ENCODE peak calls at places on chromosome 22, in nine cellular contexts. D, Z, M, P, S, B, O, W and Y are unnamed samples. For H3K36me3, the result is how much of the 10 kb centered on the place peaks cover.

GRCh38 chr22:19878461-19879247 is 24.0 kb upstream of the GNB1L start:
- DNase-seq in D (no peak), Z (no peak), M (no peak), P (peak), S (no peak), B (peak), O (peak), W (peak), Y (peak)

GRCh38 chr22:47515384-47516125 is 753.1 kb downstream of the TBC1D22A start:
- DNase-seq in D (no peak), Z (no peak), M (no peak), P (no peak), S (no peak), B (no peak), O (peak), W (no peak), Y (no peak)

GRCh38 chr22:28014141-28015055 is 95.3 kb upstream of the PITPNB start:
- DNase-seq in D (no peak), Z (no peak), M (no peak), P (peak), S (no peak), B (no peak), O (no peak), W (no peak), Y (peak)

GRCh38 chr22:17064498-17065100 is 20.2 kb upstream of the IL17RA start:
- DNase-seq in D (no peak), Z (no peak), M (no peak), P (no peak), S (no peak), B (no peak), O (no peak), W (no peak), Y (no peak)

GRCh38 chr22:31080848-31081649 is at the start of gene SMTN:
- DNase-seq in D (peak), Z (no peak), M (peak), P (peak), S (peak), B (peak), O (peak), W (peak), Y (peak)

GRCh38 chr22:33274214-33274828 is 216.1 kb upstream of the SYN3 start:
- DNase-seq in D (no peak), Z (peak), M (peak), P (no peak), S (no peak), B (no peak), O (no peak), W (no peak), Y (peak)

GRCh38 chr22:26845016-26845728 is 187.8 kb downstream of the MIAT start:
- DNase-seq in D (no peak), Z (no peak), M (no peak), P (no peak), S (no peak), B (no peak), O (no peak), W (no peak), Y (no peak)

GRCh38 chr22:19036523-19037273 is 85.5 kb downstream of the DGCR2 start:
- DNase-seq in D (no peak), Z (no peak), M (peak), P (no peak), S (no peak), B (peak), O (peak), W (no peak), Y (peak)

GRCh38 chr22:27194096-27194748 is 536.8 kb downstream of the MIAT start:
- DNase-seq in D (no peak), Z (no peak), M (no peak), P (no peak), S (no peak), B (no peak), O (no peak), W (no peak), Y (no peak)

GRCh38 chr22:46775364-46775758 is 12.9 kb downstream of the TBC1D22A start:
- DNase-seq in D (no peak), Z (no peak), M (no peak), P (no peak), S (no peak), B (no peak), O (no peak), W (no peak), Y (no peak)

GRCh38 chr22:26592368-26593015 is 2.6 kb upstream of the TPST2 start:
- DNase-seq in D (no peak), Z (no peak), M (no peak), P (no peak), S (no peak), B (no peak), O (no peak), W (no peak), Y (no peak)

GRCh38 chr22:29213481-29213880 is 7.8 kb downstream of the EMID1 start:
- DNase-seq in D (no peak), Z (no peak), M (no peak), P (no peak), S (no peak), B (no peak), O (no peak), W (no peak), Y (peak)

GRCh38 chr22:35539910-35540599 is 576 bp upstream of the RASD2 start:
- DNase-seq in D (no peak), Z (no peak), M (peak), P (peak), S (peak), B (peak), O (no peak), W (peak), Y (peak)
- H3K4me3 ChIP-seq in D (peak), Z (peak), M (peak), P (peak), S (peak), B (peak), O (peak), W (peak), Y (peak)

GRCh38 chr22:41248314-41248713 is 7.6 kb upstream of the CHADL start:
- DNase-seq in D (no peak), Z (no peak), M (no peak), P (no peak), S (no peak), B (no peak), O (no peak), W (no peak), Y (no peak)
- H3K36me3 ChIP-seq in D (under half), Z (under half), M (half or more), P (half or more), S (under half), B (half or more), O (under half), W (under half), Y (half or more)

DNA sequence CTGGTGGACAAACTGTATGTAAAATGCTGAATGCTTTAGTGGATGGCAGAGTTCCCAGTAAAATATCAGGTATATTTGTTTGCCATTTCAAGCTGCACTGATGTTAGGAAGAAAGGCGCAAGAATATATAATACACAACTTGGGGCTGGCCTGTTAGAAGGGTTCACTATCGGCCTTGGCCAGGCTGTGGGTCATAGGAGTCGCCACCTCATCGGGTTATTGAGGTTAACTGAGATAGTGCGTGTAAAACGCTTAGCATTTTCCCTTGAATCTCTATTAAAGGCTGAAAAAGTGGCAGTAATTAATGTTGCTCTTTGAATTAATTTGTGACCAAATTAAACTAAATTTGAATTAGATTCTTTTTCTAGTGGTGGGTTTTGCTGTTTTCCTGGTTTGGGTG is 5.1 kb downstream of the FAM118A start:
- DNase-seq in D (no peak), Z (no peak), M (no peak), P (no peak), S (no peak), B (no peak), O (no peak), W (no peak), Y (no peak)
- H3K4me3 ChIP-seq in D (no peak), Z (no peak), M (no peak), P (no peak), S (no peak), B (no peak), O (no peak), W (no peak), Y (no peak)

GRCh38 chr22:23273445-23274145 is 93.3 kb downstream of the BCR start:
- DNase-seq in D (no peak), Z (no peak), M (no peak), P (no peak), S (no peak), B (no peak), O (no peak), W (no peak), Y (no peak)

GRCh38 chr22:23275751-23276150 is 95.4 kb downstream of the BCR start:
- DNase-seq in D (no peak), Z (no peak), M (no peak), P (no peak), S (no peak), B (no peak), O (no peak), W (no peak), Y (no peak)

GRCh38 chr22:23276656-23277582 is 96.6 kb downstream of the BCR start:
- DNase-seq in D (no peak), Z (no peak), M (no peak), P (no peak), S (no peak), B (no peak), O (no peak), W (no peak), Y (no peak)

GRCh38 chr22:23274146-23274526 is 93.8 kb downstream of the BCR start:
- DNase-seq in D (no peak), Z (no peak), M (no peak), P (no peak), S (no peak), B (no peak), O (no peak), W (no peak), Y (no peak)

GRCh38 chr22:23274891-23275694 is 94.8 kb downstream of the BCR start:
- DNase-seq in D (no peak), Z (no peak), M (no peak), P (no peak), S (no peak), B (no peak), O (no peak), W (no peak), Y (no peak)
- H3K36me3 ChIP-seq in D (under half), Z (under half), M (under half), P (half or more), S (under half), B (under half), O (under half), W (under half), Y (under half)

DNA sequence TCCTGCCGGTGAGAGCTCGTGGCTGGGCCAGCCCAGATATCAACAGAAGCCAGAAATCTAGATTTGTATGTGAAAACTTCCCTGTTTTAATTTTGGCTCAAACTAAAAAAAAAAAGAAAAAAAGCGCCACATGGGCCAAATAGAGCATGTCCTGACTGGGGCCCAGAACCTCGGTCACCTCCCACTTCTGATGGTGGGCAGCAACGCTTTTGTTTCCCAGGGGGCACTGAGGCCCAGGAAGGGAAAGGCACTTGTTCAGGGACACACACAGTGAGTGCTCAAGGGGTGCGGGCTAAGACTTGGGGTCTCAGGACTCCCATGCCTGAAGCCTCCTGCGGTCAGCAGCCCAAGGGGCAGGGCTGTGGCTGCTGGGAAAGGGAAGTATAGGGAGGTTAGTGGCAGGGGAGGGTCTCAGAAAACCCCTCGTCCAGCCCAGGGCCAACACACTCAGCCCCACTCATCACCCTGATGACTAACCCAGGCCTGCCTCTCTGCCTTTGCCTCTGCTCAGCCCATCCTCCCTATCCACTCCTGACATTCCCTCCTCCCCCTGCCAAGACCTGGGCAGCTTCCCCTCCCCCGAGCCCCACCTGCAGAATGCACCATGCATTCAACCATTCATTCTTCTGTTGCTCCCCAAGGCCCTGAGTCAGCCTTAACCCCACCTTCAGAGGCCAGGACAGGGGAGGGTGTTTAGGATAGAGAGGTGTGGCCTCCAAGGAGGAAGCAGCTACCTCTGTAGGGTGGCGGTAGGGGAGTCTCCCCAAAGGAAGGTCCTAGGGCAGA is 30.0 kb upstream of the TCF20 start:
- DNase-seq in D (no peak), Z (no peak), M (no peak), P (no peak), S (peak), B (no peak), O (no peak), W (no peak), Y (peak)
- H3K4me3 ChIP-seq in D (no peak), Z (no peak), M (no peak), P (no peak), S (no peak), B (no peak), O (no peak), W (no peak), Y (peak)

DNA sequence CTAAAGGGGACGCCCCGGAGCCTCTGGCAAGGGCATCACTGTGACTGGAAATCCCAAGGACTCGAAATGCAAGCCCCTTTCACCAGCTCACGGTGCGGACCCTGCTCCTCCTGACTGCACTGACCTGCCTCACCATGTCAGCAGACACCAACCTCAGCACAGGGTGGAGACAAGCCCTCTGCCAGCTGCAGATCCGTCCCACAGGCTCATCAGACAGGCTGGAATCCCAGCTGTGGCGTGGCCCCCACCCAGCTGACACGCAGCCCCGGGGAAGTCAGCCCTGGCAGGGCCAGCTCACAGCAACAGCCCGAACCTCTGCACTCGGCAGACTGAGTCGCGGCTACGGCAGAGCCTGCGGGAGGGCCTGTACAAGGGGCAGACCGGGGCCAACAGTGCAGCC is 36.8 kb downstream of the BRD1 start:
- DNase-seq in D (no peak), Z (no peak), M (no peak), P (no peak), S (no peak), B (no peak), O (no peak), W (no peak), Y (no peak)
- H3K36me3 ChIP-seq in D (under half), Z (under half), M (half or more), P (under half), S (under half), B (half or more), O (under half), W (under half), Y (under half)

GRCh38 chr22:37197451-37198289 is 9.6 kb upstream of the C1QTNF6 start:
- DNase-seq in D (peak), Z (no peak), M (no peak), P (peak), S (peak), B (peak), O (no peak), W (peak), Y (peak)
- H3K4me3 ChIP-seq in D (peak), Z (no peak), M (peak), P (no peak), S (peak), B (no peak), O (no peak), W (no peak), Y (no peak)

DNA sequence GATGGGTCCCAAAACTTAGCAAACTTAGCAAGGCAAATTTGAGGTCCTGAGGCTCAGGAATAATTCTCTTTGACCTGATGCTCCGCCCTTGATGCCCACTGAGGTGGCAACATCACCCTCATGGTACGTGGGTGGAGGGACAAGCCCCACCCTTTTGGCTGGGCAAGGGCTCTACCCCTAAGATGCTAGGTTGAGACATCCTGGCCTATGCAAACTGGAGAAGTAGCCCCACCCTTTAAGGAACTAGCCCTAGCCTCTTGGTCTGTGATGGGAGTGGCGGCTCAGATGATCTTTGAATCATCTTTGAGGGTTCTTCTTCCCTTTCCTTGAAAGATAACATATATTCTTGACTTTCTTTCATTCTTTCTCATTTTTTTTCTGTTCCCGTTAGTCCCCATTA is 32.9 kb downstream of the CABIN1 start:
- DNase-seq in D (no peak), Z (no peak), M (no peak), P (no peak), S (no peak), B (no peak), O (no peak), W (no peak), Y (no peak)
- H3K36me3 ChIP-seq in D (under half), Z (under half), M (under half), P (under half), S (under half), B (under half), O (under half), W (under half), Y (under half)